ENCODE peak calls at places on chromosomes 4 and X, in five cellular contexts. R is esophagus muscularis mucosa; T is ovary; G is heart left ventricle; H is naive thymus-derived CD4-positive, alpha-beta T cell. D is an unnamed sample.

GRCh38 chr4:6732441-6733357 is 16.7 kb downstream of the BLOC1S4 start:
- DNase-seq in R (no peak), G (peak), T (peak), H (no peak), D (peak)

GRCh38 chr4:12144051-12144450 is 715.4 kb upstream of the HS3ST1 start:
- DNase-seq in T (no peak), R (no peak), H (no peak), G (no peak), D (no peak)

GRCh38 chr4:127555106-127555505 is 77.7 kb upstream of the INTU start:
- DNase-seq in G (no peak), T (no peak), R (no peak), H (no peak), D (no peak)

GRCh38 chrX:33205321-33205720 is 6.0 kb downstream of the DMD start:
- DNase-seq in H (no peak), R (no peak), G (no peak), T (no peak), D (no peak)

GRCh38 chrX:103415068-103415467 is 38.7 kb downstream of the BEX3 start:
- DNase-seq in G (no peak), R (no peak), H (no peak), T (no peak), D (no peak)

GRCh38 chr4:15779336-15779735 is 1.2 kb downstream of the CD38 start:
- DNase-seq in G (peak), T (peak), R (no peak), H (no peak), D (peak)

GRCh38 chr4:139913398-139913990 is 240.5 kb downstream of the MAML3 start:
- DNase-seq in H (no peak), T (peak), R (no peak), G (no peak), D (peak)

GRCh38 chr4:162272215-162272614 is 108.4 kb upstream of the FSTL5 start:
- DNase-seq in G (no peak), T (no peak), H (no peak), R (no peak), D (no peak)

GRCh38 chr4:128241425-128241913 is 46.1 kb downstream of the PGRMC2 start:
- DNase-seq in R (no peak), T (no peak), H (no peak), G (no peak), D (no peak)

GRCh38 chr4:42152507-42153504 is at the start of gene BEND4:
- DNase-seq in T (no peak), H (no peak), R (no peak), G (no peak), D (peak)

GRCh38 chr4:183080372-183081115 is 18.5 kb upstream of the WWC2 start:
- DNase-seq in H (no peak), R (no peak), G (no peak), T (no peak), D (no peak)

GRCh38 chr4:140099993-140100392 is 54.0 kb downstream of the MAML3 start:
- DNase-seq in R (peak), G (peak), T (no peak), H (no peak), D (peak)

GRCh38 chr4:5730993-5731975 is 20.3 kb downstream of the EVC start:
- DNase-seq in R (no peak), H (no peak), G (no peak), T (no peak), D (no peak)

GRCh38 chrX:136608295-136608933 is 39.5 kb upstream of the CD40LG start:
- DNase-seq in G (peak), R (no peak), H (peak), T (peak), D (peak)

GRCh38 chrX:12949205-12949926 is 25.5 kb upstream of the TMSB4X start:
- DNase-seq in T (no peak), G (no peak), R (no peak), H (no peak), D (no peak)

GRCh38 chr4:158649111-158649680 is 22.5 kb downstream of the C4orf46 start:
- DNase-seq in H (no peak), R (no peak), T (no peak), G (no peak), D (no peak)

GRCh38 chrX:37686348-37686736 is 751 bp downstream of the XK start:
- DNase-seq in T (no peak), R (no peak), G (no peak), H (no peak), D (no peak)

GRCh38 chrX:69093960-69094935 is 71.0 kb downstream of the PJA1 start:
- DNase-seq in R (no peak), H (peak), T (peak), G (no peak), D (peak)

GRCh38 chrX:646796-647195 is 16.2 kb downstream of the SHOX start:
- DNase-seq in H (no peak), T (no peak), G (no peak), R (no peak), D (no peak)

GRCh38 chr4:169657470-169658107 is 37.2 kb downstream of the CLCN3 start:
- DNase-seq in G (no peak), R (no peak), H (no peak), T (no peak), D (no peak)

GRCh38 chr4:73577371-73577770 is 42.9 kb downstream of the RASSF6 start:
- DNase-seq in R (no peak), T (no peak), G (no peak), H (no peak), D (no peak)

GRCh38 chr4:139301821-139302611 is at the start of gene NDUFC1:
- DNase-seq in H (peak), T (peak), R (no peak), G (peak), D (peak)

GRCh38 chrX:68826113-68826980 is 2.5 kb upstream of the EFNB1 start:
- DNase-seq in G (no peak), R (peak), H (no peak), T (no peak), D (no peak)

GRCh38 chrX:73127700-73128241 is 48.5 kb upstream of the PABPC1L2A start:
- DNase-seq in R (no peak), T (no peak), H (peak), G (peak), D (peak)

GRCh38 chr4:88419874-88420273 is 37.0 kb upstream of the HERC5 start:
- DNase-seq in G (no peak), R (no peak), T (no peak), H (no peak), D (no peak)

GRCh38 chr4:40423735-40424134 is 88.6 kb downstream of the CHRNA9 start:
- DNase-seq in G (no peak), H (no peak), T (no peak), R (no peak), D (no peak)

GRCh38 chr4:58515206-58515605 is 1405.0 kb upstream of the IGFBP7 start:
- DNase-seq in G (no peak), T (no peak), H (no peak), R (no peak), D (no peak)

GRCh38 chrX:19811807-19812604 is 75.4 kb downstream of the SH3KBP1 start:
- DNase-seq in T (no peak), R (no peak), G (no peak), H (no peak), D (no peak)

GRCh38 chrX:38220024-38220935 is at the start of gene SRPX:
- DNase-seq in H (no peak), T (no peak), G (peak), R (no peak), D (peak)

GRCh38 chrX:134374294-134374693 is 85.7 kb upstream of the HPRT1 start:
- DNase-seq in T (no peak), H (no peak), G (no peak), R (no peak), D (no peak)

GRCh38 chrX:134373736-134374135 is 86.2 kb upstream of the HPRT1 start:
- DNase-seq in H (no peak), T (no peak), R (no peak), G (no peak), D (no peak)

GRCh38 chrX:134374910-134375309 is 85.1 kb upstream of the HPRT1 start:
- DNase-seq in G (no peak), H (no peak), T (no peak), R (no peak), D (no peak)

GRCh38 chrX:134377537-134377936 is 82.4 kb upstream of the HPRT1 start:
- DNase-seq in R (no peak), T (peak), H (no peak), G (no peak), D (no peak)

GRCh38 chrX:134375691-134376090 is 84.3 kb upstream of the HPRT1 start:
- DNase-seq in R (no peak), H (no peak), T (no peak), G (no peak), D (no peak)
- H3K4me3 ChIP-seq in R (no peak), H (no peak), T (no peak), G (no peak), D (no peak)

DNA sequence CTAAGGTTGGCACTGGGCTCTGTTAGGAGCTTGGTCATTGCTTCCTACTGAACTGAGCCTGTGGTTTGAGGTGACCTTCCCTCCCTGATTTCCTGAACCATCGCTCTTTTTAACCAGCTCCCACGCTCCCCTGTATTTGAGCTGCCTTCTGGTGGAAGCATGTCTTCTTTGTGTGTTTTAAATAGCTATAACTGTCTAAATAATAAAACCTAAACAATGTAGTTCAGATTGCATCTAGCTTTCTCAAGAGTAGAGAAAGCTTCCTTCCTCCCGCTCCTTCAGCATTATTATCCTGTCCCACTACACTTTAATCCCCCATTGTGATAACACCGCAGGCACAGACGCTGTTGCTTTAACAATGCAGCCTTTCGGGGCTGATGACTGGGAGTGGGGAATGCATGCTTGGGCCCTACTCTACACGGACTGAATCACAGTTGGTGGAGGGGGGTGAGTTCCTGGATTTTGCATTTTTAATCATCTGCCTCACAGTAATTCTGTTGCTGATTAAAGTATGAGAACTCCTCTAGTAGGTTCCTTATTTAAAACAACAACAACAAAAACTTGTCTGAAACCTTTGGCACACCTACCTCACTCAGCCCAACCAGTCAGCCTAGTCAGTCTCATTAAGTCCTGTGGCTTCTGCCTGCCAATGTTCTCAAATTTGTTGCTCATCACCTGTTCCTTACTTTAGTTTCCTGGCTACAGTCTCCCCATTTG is 6.6 kb downstream of the SMS start:
- DNase-seq in T (no peak), H (no peak), R (no peak), G (no peak), D (no peak)
- H3K27ac ChIP-seq in T (peak), H (no peak), R (peak), G (peak), D (peak)

DNA sequence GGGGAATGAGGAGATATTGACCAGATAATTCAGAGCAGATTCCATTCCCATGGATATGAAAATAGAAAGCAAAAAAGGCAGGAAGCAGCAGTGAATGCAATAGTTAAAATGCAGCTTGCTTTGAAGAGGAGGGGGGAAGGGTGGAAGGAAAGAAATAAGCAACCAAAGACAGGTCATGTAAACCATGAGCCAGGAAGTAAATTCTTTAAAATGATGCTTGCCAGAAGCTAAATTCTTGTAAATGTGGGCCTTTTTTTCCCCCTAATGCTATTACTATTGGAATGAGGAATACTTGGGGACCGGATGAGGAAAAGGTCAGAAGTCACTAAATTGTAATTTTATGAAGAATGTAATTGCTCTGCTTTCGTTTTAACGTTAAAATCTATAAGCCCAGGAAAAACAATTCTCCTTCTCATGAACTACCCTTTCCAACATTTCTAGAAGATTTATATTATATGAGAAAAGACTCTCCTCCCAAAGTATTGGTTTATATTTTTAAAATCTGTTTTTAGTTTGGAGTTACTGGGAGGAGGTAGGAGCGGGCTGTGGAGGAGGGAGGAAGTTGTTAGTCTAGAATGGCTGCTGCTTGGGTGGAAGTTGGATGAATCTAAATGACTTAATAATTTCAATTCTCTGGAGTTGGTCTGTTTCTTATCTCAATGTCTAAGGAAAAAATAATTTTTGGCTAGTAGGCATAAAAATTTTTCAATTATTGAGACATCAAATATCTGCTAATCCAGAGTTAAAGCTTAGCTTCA is 77.6 kb upstream of the PCDH18 start:
- DNase-seq in T (no peak), R (no peak), H (no peak), G (no peak), D (no peak)
- H3K4me3 ChIP-seq in T (peak), R (peak), H (no peak), G (peak), D (peak)

GRCh38 chr4:119206178-119206577 is 6.3 kb upstream of the USP53 start:
- DNase-seq in G (no peak), R (no peak), T (no peak), H (no peak), D (no peak)
- H3K27ac ChIP-seq in G (peak), R (peak), T (no peak), H (no peak), D (no peak)

DNA sequence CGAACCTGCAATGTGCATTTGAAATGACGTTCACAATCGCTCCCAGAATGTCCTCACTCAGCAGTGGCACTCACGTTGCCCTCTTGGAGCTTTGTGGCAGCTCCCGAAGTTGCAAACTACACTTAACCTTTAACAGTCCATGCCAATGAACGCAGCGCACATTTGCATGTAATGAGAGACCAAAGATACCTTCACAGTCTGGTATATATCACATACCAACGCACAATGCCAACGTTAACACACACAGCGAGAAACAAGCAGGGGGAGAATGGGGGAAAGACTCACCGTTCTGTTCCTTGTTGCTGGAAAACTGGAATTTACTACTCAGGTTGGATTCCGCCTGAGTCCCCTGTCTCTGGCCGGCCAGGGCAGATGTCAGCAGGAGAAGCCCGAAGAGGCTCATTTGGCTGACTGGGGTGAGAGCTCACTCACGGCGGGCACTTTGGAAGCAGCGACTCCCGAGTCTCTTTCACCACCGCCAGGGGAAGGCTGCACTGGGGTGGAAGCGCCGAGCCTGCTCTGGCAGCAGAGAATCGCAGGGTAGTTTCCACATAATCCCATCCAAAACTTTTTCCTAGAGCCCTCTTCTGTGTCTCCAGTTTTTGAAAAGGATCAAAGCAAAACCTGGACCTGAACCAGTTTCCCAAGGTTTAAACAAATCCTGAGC is 965 bp downstream of the PDGFC start:
- DNase-seq in H (no peak), G (peak), T (peak), R (peak), D (peak)
- H3K4me3 ChIP-seq in H (no peak), G (peak), T (peak), R (peak), D (peak)

DNA sequence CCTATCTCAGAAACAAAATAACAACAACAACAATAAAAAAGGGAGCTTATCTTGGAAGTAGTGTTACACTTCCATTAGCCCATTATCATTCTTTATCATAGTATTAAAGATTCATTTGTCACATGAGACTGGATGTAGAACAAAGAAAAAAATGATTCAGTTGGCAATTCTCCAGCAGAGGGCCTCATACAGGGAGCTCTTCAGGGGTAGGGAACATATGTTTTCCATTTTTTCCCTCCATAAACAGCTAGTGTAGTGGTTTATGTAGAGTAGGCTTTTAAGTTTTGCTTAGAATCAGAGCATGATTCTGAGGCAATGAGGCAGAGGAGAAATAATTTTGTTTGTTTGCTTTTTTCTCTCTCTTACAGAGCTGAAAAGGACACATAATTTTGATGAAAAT is 5.8 kb downstream of the CPE start:
- DNase-seq in G (no peak), H (no peak), T (no peak), R (no peak), D (no peak)
- H3K27ac ChIP-seq in G (no peak), H (no peak), T (no peak), R (no peak), D (no peak)

GRCh38 chr4:168645933-168646768 is 149.3 kb downstream of the PALLD start:
- DNase-seq in R (no peak), G (no peak), H (no peak), T (no peak), D (peak)
- H3K4me3 ChIP-seq in R (no peak), G (no peak), H (no peak), T (no peak), D (no peak)

DNA sequence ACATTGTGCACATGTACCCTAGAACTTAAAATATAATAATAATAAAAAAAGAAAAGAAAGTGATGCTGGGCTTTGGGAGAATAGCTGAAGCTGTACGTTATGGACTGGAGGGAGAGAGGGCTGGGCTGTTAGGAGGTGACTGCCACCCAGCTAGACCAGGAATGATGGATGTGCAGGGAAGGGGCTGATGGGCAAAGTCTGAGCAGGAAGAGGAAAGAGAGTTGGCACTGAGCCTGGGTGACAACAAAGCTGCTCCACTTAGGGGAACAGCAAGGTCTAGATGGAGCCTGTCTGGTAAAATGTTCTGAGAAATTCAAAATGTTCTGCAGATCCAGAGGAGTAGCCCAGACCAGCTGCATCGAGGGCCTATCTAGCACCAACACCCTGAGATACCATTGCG is 32.3 kb downstream of the MED28 start:
- DNase-seq in H (no peak), G (no peak), R (no peak), T (no peak), D (no peak)
- H3K27ac ChIP-seq in H (no peak), G (no peak), R (no peak), T (no peak), D (no peak)

DNA sequence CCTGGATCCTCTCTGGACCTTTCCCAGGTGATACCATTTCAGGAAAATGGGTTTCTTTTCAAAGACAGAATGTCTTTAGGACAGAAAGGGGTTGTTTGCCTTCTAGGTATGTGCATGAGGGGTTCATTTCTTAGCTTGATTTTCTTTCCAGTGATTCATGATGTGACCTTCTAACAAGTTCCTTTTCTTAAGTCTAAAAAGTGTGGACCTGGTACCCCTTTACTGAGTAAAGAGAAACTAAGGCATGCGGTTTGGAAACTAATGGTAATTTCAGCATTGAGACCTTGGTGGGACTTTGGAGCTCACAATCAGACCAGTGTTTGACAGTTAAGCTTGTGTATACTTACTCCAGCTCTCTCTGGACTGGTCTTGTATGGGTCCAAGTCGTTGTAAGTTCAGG is 8.7 kb downstream of the ENOPH1 start:
- DNase-seq in T (no peak), R (no peak), H (no peak), G (no peak), D (no peak)
- H3K4me3 ChIP-seq in T (no peak), R (no peak), H (no peak), G (no peak), D (no peak)